ENCODE peak calls at places on chromosomes 13 and 19, in six cellular contexts. One of them, this sample, is unnamed.
A peak's percentile ranks its signal among the peaks of the same experiment; 100 is the strongest.

GRCh38 chr19:28541602-28542393 is 671.2 kb downstream of the UQCRFS1 start:
- DNase-seq in GM13977: no peak
- DNase-seq in HFFc6: no peak
- DNase-seq in GM06990: no peak
- DNase-seq in tibial nerve: no peak
- DNase-seq in mucosa of descending colon: no peak
- DNase-seq in this sample: no peak

GRCh38 chr13:38421590-38422560 is 72.2 kb downstream of the UFM1 start:
- DNase-seq in mucosa of descending colon: no peak
- DNase-seq in tibial nerve: no peak
- DNase-seq in GM13977: no peak
- DNase-seq in HFFc6: no peak
- DNase-seq in GM06990: no peak
- DNase-seq in this sample: no peak

GRCh38 chr19:33404916-33405315 is 31.4 kb downstream of the CEBPG start:
- DNase-seq in GM13977: no peak
- DNase-seq in GM06990: no peak
- DNase-seq in mucosa of descending colon: no peak
- DNase-seq in tibial nerve: no peak
- DNase-seq in HFFc6: no peak
- DNase-seq in this sample: no peak

GRCh38 chr19:42229855-42230331 is 9.8 kb downstream of the ZNF526 start:
- DNase-seq in mucosa of descending colon: no peak
- DNase-seq in tibial nerve: no peak
- DNase-seq in HFFc6: peak; percentile 33
- DNase-seq in GM06990: no peak
- DNase-seq in GM13977: no peak
- DNase-seq in this sample: no peak

GRCh38 chr19:3397266-3398022 is 31.1 kb downstream of the NFIC start:
- DNase-seq in GM06990: no peak
- DNase-seq in tibial nerve: no peak
- DNase-seq in mucosa of descending colon: peak; percentile 79
- DNase-seq in HFFc6: no peak
- DNase-seq in GM13977: no peak
- DNase-seq in this sample: no peak

GRCh38 chr13:98348476-98348875 is 171.4 kb upstream of the RNF113B start:
- DNase-seq in tibial nerve: no peak
- DNase-seq in GM13977: no peak
- DNase-seq in mucosa of descending colon: no peak
- DNase-seq in GM06990: no peak
- DNase-seq in HFFc6: no peak
- DNase-seq in this sample: no peak

GRCh38 chr13:101875717-101876393 is 423.4 kb downstream of the ITGBL1 start:
- DNase-seq in tibial nerve: peak; percentile 23
- DNase-seq in GM06990: no peak
- DNase-seq in HFFc6: peak; percentile 20
- DNase-seq in mucosa of descending colon: no peak
- DNase-seq in GM13977: no peak
- DNase-seq in this sample: no peak

GRCh38 chr13:23889598-23890224 is 511 bp upstream of the MIPEP start:
- DNase-seq in mucosa of descending colon: no peak
- DNase-seq in GM06990: no peak
- DNase-seq in tibial nerve: no peak
- DNase-seq in HFFc6: no peak
- DNase-seq in GM13977: no peak
- DNase-seq in this sample: no peak

GRCh38 chr19:45613926-45614725 is 12.1 kb upstream of the GPR4 start:
- DNase-seq in tibial nerve: no peak
- DNase-seq in GM13977: peak; percentile 84
- DNase-seq in mucosa of descending colon: peak; percentile 76
- DNase-seq in GM06990: peak; percentile 58
- DNase-seq in HFFc6: peak; percentile 92
- DNase-seq in this sample: peak; percentile 62

GRCh38 chr13:98976941-98977340 is 923 bp downstream of the DOCK9 start:
- DNase-seq in tibial nerve: no peak
- DNase-seq in HFFc6: no peak
- DNase-seq in mucosa of descending colon: no peak
- DNase-seq in GM06990: no peak
- DNase-seq in GM13977: no peak
- DNase-seq in this sample: no peak

GRCh38 chr13:47288546-47288945 is 391.7 kb upstream of the HTR2A start:
- DNase-seq in HFFc6: no peak
- DNase-seq in GM13977: no peak
- DNase-seq in tibial nerve: no peak
- DNase-seq in GM06990: no peak
- DNase-seq in mucosa of descending colon: no peak
- DNase-seq in this sample: no peak

GRCh38 chr19:57576661-57577060 is 2.0 kb downstream of the ZNF416 start:
- DNase-seq in mucosa of descending colon: no peak
- DNase-seq in GM13977: no peak
- DNase-seq in GM06990: no peak
- DNase-seq in HFFc6: no peak
- DNase-seq in tibial nerve: no peak
- DNase-seq in this sample: no peak

GRCh38 chr19:57583104-57583520 is 833 bp upstream of the ZIK1 start:
- DNase-seq in GM06990: no peak
- DNase-seq in GM13977: no peak
- DNase-seq in mucosa of descending colon: no peak
- DNase-seq in tibial nerve: no peak
- DNase-seq in HFFc6: no peak
- DNase-seq in this sample: no peak

GRCh38 chr19:57583521-57584416 is at the start of gene ZIK1:
- DNase-seq in HFFc6: peak; percentile 79
- DNase-seq in mucosa of descending colon: peak; percentile 87
- DNase-seq in GM06990: peak; percentile 89
- DNase-seq in GM13977: peak; percentile 97
- DNase-seq in tibial nerve: peak; percentile 80
- DNase-seq in this sample: peak; percentile 87

DNA sequence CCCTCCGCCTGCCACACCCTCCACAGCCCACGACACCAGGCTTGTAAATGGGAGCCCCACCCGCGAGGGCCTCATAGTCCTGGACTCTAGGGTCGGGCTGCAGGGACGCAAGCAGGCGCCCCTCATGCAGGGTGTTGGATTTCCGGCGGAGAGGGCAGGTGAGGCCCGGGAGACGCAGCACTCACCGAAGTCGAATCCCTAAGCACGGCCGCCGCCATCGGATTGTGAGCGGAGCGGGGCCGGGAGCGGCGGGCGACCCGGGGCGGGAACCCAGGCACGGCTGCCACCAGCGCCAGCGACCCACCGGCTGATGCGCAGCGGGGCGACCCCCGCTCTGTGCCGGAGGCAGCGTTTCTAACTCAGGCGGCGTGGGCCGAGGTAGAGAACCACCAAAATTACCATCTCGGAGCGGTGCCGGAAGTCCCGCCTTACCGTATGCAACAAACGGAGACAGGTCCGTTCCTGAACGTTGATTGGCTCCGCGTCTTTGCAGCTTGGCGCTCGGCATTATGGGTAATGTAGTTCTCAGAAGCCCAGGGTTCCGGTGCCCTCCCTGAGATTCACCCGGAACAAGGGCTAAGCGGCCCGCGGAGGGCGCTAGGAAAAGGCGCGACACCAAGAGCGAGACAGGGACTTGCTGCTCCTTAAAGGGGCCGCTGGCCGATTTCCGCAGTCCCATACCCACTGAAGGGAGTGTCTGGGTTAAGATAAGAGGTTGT is at the start of gene ZNF416:
- DNase-seq in tibial nerve: peak; percentile 98
- DNase-seq in HFFc6: peak; percentile 97
- DNase-seq in GM06990: peak; percentile 91
- DNase-seq in mucosa of descending colon: peak; percentile 99
- DNase-seq in GM13977: peak; percentile 99
- DNase-seq in this sample: peak; percentile 99
- TF ChIP-seq CTCF in tibial nerve: no peak
- TF ChIP-seq CTCF in HFFc6: peak; percentile 41
- TF ChIP-seq CTCF in GM06990: peak; percentile 38
- TF ChIP-seq CTCF in mucosa of descending colon: no peak
- TF ChIP-seq CTCF in GM13977: peak; percentile 46
- TF ChIP-seq CTCF in this sample: peak; percentile 1

GRCh38 chr13:44749906-44750305 is 173.8 kb upstream of the TSC22D1 start:
- DNase-seq in tibial nerve: no peak
- DNase-seq in GM13977: no peak
- DNase-seq in mucosa of descending colon: no peak
- DNase-seq in HFFc6: no peak
- DNase-seq in GM06990: no peak
- DNase-seq in this sample: no peak

GRCh38 chr13:44755872-44756271 is 179.7 kb upstream of the TSC22D1 start:
- DNase-seq in GM06990: no peak
- DNase-seq in GM13977: no peak
- DNase-seq in tibial nerve: no peak
- DNase-seq in HFFc6: peak; percentile 49
- DNase-seq in mucosa of descending colon: no peak
- DNase-seq in this sample: no peak

GRCh38 chr13:44750618-44751017 is 174.5 kb upstream of the TSC22D1 start:
- DNase-seq in HFFc6: no peak
- DNase-seq in GM06990: no peak
- DNase-seq in tibial nerve: no peak
- DNase-seq in GM13977: no peak
- DNase-seq in mucosa of descending colon: no peak
- DNase-seq in this sample: no peak

GRCh38 chr13:44748439-44748838 is 172.3 kb upstream of the TSC22D1 start:
- DNase-seq in HFFc6: no peak
- DNase-seq in GM06990: no peak
- DNase-seq in GM13977: no peak
- DNase-seq in mucosa of descending colon: peak; percentile 86
- DNase-seq in tibial nerve: no peak
- DNase-seq in this sample: no peak

GRCh38 chr13:44752184-44752583 is 176.1 kb upstream of the TSC22D1 start:
- DNase-seq in tibial nerve: no peak
- DNase-seq in HFFc6: no peak
- DNase-seq in mucosa of descending colon: no peak
- DNase-seq in GM13977: no peak
- DNase-seq in GM06990: no peak
- DNase-seq in this sample: no peak
- TF ChIP-seq CTCF in tibial nerve: no peak
- TF ChIP-seq CTCF in HFFc6: no peak
- TF ChIP-seq CTCF in mucosa of descending colon: no peak
- TF ChIP-seq CTCF in GM13977: no peak
- TF ChIP-seq CTCF in GM06990: no peak
- TF ChIP-seq CTCF in this sample: no peak

DNA sequence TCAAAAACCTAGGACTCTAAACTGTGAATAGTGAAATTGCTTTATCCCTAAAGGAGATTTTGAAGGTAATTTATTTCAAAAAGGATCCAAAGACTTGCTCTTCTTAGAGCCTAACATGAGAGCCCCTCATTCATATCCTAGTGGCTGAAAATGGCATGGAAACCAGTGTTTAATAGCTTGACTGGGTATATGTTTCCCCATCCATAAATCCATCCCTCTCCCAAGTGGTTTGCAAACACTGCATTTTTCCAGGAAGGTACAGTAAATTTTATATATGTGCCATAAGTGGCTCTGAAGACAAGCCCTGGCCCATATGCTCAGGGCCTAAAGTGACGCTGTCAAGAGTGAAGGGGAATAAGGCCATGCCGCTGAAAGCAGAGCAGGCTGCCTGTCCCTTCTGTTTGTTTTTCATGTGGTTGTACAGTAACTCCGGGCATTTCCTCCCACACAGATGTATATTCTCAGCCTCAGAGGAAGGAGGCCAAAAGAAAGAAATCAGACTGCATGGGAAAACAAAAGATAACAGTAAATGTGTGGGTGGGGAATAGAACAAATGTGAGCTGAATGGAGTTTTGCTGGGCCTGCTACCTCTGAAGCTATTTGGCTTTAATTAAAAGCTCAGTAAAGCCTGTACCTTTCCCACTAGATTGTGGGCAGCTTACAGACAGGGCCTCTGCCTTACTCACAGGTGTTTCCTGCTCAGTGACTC is 181.9 kb downstream of the PCDH9 start:
- DNase-seq in HFFc6: no peak
- DNase-seq in tibial nerve: no peak
- DNase-seq in GM06990: no peak
- DNase-seq in mucosa of descending colon: no peak
- DNase-seq in GM13977: peak; percentile 2
- DNase-seq in this sample: no peak
- TF ChIP-seq CTCF in HFFc6: no peak
- TF ChIP-seq CTCF in tibial nerve: no peak
- TF ChIP-seq CTCF in GM06990: no peak
- TF ChIP-seq CTCF in mucosa of descending colon: no peak
- TF ChIP-seq CTCF in GM13977: no peak
- TF ChIP-seq CTCF in this sample: no peak

DNA sequence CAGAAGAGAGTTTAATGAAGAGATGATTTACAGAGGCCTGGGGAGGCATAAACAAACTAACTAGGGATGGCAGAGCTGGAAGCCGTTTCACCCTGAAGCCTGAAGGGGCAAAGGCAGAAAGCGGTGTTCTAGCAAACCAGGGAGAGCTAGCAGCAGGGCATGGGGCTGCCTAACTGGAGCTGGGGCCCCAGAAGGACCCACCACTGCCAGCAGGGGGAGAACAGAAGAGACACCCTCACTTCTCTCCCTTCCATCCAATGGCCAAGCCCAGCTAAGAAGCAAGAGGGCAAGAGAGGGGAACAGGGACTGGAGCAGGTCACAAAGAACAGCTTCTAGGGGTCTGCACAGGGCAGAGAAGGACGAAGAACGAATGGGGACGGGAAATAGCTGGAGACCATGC is 195.5 kb downstream of the KATNAL1 start:
- DNase-seq in HFFc6: no peak
- DNase-seq in tibial nerve: no peak
- DNase-seq in mucosa of descending colon: no peak
- DNase-seq in GM06990: no peak
- DNase-seq in GM13977: no peak
- DNase-seq in this sample: no peak
- TF ChIP-seq CTCF in HFFc6: peak; percentile 72
- TF ChIP-seq CTCF in tibial nerve: no peak
- TF ChIP-seq CTCF in mucosa of descending colon: no peak
- TF ChIP-seq CTCF in GM06990: peak; percentile 50
- TF ChIP-seq CTCF in GM13977: peak; percentile 38
- TF ChIP-seq CTCF in this sample: peak; percentile 46